ENCODE peak calls at places on chromosome 4, in four cellular contexts. Q, D, F and H are unnamed samples.

GRCh38 chr4:18689308-18689915 is 667.9 kb upstream of the LCORL start:
- DNase-seq in D (no peak), Q (peak), F (peak), H (peak)

GRCh38 chr4:6732441-6733357 is 16.7 kb downstream of the BLOC1S4 start:
- DNase-seq in Q (peak), D (peak), F (peak), H (peak)

GRCh38 chr4:10893417-10893816 is 208.8 kb upstream of the CLNK start:
- DNase-seq in D (no peak), Q (no peak), F (no peak), H (no peak)

GRCh38 chr4:151004222-151004621 is 10.9 kb downstream of the LRBA start:
- DNase-seq in Q (no peak), D (no peak), F (peak), H (peak)

GRCh38 chr4:153143527-153144348 is 60.5 kb upstream of the TRIM2 start:
- DNase-seq in F (no peak), D (no peak), Q (no peak), H (no peak)

GRCh38 chr4:168923526-168924194 is 86.4 kb downstream of the CBR4 start:
- DNase-seq in Q (no peak), D (no peak), F (peak), H (peak)

GRCh38 chr4:101039367-101039766 is 308.0 kb downstream of the PPP3CA start:
- DNase-seq in D (no peak), Q (no peak), F (no peak), H (no peak)

GRCh38 chr4:116018831-116019230 is 905.4 kb upstream of the NDST4 start:
- DNase-seq in Q (no peak), F (no peak), D (no peak), H (no peak)

GRCh38 chr4:84644087-84644486 is 61.2 kb downstream of the CDS1 start:
- DNase-seq in D (no peak), Q (no peak), F (no peak), H (no peak)

GRCh38 chr4:139933541-139933940 is 220.4 kb downstream of the MAML3 start:
- DNase-seq in F (no peak), Q (no peak), D (no peak), H (no peak)

GRCh38 chr4:185833055-185833598 is 21.1 kb upstream of the SORBS2 start:
- DNase-seq in D (no peak), F (no peak), Q (no peak), H (no peak)

GRCh38 chr4:80587861-80588385 is 252.4 kb downstream of the CFAP299 start:
- DNase-seq in D (no peak), Q (no peak), F (no peak), H (no peak)

GRCh38 chr4:80594696-80595095 is 259.2 kb downstream of the CFAP299 start:
- DNase-seq in D (no peak), F (no peak), Q (no peak), H (no peak)

GRCh38 chr4:80592950-80593349 is 257.4 kb downstream of the CFAP299 start:
- DNase-seq in Q (no peak), F (no peak), D (no peak), H (no peak)
- TF ChIP-seq CTCF in Q (no peak), F (no peak), D (no peak), H (peak)

GRCh38 chr4:8664976-8665375 is 72.4 kb downstream of the CPZ start:
- DNase-seq in F (no peak), D (no peak), Q (no peak), H (no peak)
- TF ChIP-seq CTCF in F (no peak), D (no peak), Q (no peak), H (no peak)

GRCh38 chr4:37890501-37891220 is at the start of gene TBC1D1:
- DNase-seq in F (no peak), Q (no peak), D (peak), H (no peak)

GRCh38 chr4:37895271-37895670 is 4.4 kb downstream of the TBC1D1 start:
- DNase-seq in F (no peak), Q (no peak), D (no peak), H (no peak)

GRCh38 chr4:37891221-37892159 is 606 bp downstream of the TBC1D1 start:
- DNase-seq in Q (no peak), D (no peak), F (peak), H (no peak)

GRCh38 chr4:37893164-37893563 is 2.3 kb downstream of the TBC1D1 start:
- DNase-seq in Q (no peak), F (no peak), D (no peak), H (no peak)

DNA sequence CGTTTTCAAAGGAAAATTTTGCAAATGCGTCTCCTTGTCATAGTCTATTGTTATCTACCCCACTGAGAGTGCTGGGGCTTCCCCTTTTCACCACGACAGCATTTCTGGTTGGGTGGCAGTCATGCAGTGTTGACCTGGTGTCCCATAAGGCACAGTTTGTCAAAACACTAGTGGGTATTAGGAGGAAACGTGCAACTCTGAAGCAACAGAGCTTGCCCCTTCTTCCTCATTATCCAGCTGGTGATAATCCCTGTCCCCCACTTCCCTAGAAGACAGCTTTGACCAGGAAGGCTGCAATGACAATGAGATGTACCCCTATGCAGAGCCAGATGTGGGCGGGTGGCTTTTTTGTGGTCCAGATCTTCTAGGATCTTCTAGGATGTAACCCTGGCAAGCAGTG is 1.8 kb downstream of the TBC1D1 start:
- DNase-seq in F (no peak), Q (no peak), D (no peak), H (no peak)
- TF ChIP-seq CTCF in F (no peak), Q (no peak), D (no peak), H (no peak)

GRCh38 chr4:128428397-128428796 is 140.8 kb upstream of the PGRMC2 start:
- DNase-seq in D (no peak), Q (no peak), F (no peak), H (no peak)

GRCh38 chr4:128424524-128425195 is 137.0 kb upstream of the PGRMC2 start:
- DNase-seq in Q (no peak), D (no peak), F (peak), H (peak)

DNA sequence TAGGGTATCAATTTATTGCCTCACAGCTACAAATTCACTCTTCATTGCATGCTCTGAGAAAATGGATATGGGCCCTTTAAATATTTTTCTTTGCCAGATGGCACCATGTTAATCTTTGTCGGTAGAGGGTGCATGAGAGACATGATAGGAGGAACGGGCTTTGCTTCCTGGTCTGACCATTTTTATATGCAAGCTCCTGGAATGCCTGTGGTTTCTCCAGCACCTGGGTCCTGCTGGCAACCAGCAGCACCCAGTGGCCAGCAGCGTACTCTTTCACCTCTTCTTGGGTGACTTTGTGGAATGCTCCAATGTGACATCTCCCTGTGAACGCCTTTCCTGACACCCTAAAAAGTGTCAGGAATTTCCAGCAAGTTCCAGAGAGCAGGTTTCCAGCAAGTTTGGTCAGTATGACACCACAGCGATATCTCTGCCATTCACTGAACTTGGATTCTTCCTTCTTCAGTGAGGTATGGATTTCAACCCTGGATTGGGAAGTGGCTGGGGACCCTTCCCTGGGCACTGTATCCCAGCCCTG is 140.3 kb upstream of the PGRMC2 start:
- DNase-seq in Q (no peak), D (no peak), F (peak), H (peak)
- TF ChIP-seq CTCF in Q (no peak), D (peak), F (peak), H (peak)

DNA sequence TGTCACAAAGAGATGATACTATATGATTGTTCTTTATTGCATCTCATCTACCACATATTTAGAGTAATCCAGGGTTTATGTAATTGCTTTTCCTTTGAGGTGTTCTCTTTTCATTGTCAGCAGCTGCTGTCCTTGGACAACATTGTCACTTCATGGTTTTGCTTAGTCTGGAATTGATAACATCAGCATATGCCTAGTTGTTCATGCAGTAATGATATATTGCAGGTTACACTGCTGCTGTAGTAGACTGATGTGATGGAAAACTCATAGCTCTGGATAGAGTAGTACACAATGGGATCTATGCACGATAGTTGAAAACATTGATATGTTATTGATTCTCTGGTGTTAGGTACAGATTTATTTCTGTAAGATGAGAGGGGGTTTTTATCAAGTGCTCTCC is 13.7 kb downstream of the NEIL3 start:
- DNase-seq in F (no peak), Q (no peak), D (no peak), H (no peak)
- TF ChIP-seq CTCF in F (no peak), Q (no peak), D (no peak), H (no peak)

DNA sequence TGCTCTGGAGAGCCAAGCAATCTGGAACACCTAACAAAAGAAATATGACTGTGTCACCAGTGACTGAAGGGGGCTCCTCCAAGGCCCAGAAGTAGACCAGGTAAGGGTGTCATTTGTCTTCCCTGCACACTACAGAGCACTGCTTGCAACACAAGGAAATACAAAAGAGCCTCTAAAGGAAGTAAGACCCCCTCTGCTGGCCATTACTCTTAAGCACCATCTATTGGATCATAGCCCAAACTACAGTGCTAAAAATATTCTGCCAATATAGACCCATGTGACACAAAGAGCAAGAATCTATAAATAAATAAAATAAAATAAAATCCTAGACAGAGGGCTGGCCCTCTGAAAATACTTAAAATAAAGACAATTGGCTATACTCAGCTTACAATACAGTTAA is 528.7 kb downstream of the TMA16 start:
- DNase-seq in D (no peak), Q (no peak), F (peak), H (no peak)
- TF ChIP-seq CTCF in D (no peak), Q (no peak), F (peak), H (no peak)